ENCODE peak calls at places on chromosomes 2 and 18, in four cellular contexts. O is HL-60, M is body of pancreas, N is cardiac fibroblast. H is an unnamed sample.

GRCh38 chr2:172082105-172082943 is 3.0 kb upstream of the DLX1 start:
- DNase-seq in O (no peak), N (no peak), M (no peak), H (no peak)

GRCh38 chr2:47897191-47897955 is 8.9 kb downstream of the FBXO11 start:
- DNase-seq in N (no peak), O (no peak), M (no peak), H (no peak)

GRCh38 chr2:29726976-29727375 is 194.4 kb downstream of the ALK start:
- DNase-seq in O (no peak), N (no peak), M (no peak), H (no peak)

GRCh38 chr2:205720451-205720902 is 38.2 kb downstream of the NRP2 start:
- DNase-seq in N (no peak), M (no peak), O (no peak), H (no peak)

GRCh38 chr2:25309402-25309801 is 32.3 kb downstream of the DNMT3A start:
- DNase-seq in M (peak), N (peak), O (no peak), H (no peak)

GRCh38 chr2:74935883-74936483 is 22.5 kb upstream of the POLE4 start:
- DNase-seq in O (no peak), N (no peak), M (no peak), H (no peak)

GRCh38 chr2:151999058-151999457 is 99.8 kb downstream of the CACNB4 start:
- DNase-seq in N (peak), O (peak), M (peak), H (no peak)

GRCh38 chr2:37588316-37588777 is 83.1 kb downstream of the CDC42EP3 start:
- DNase-seq in O (no peak), M (peak), N (no peak), H (no peak)

GRCh38 chr2:203070615-203071547 is 56.2 kb downstream of the NBEAL1 start:
- DNase-seq in O (no peak), M (no peak), N (no peak), H (no peak)

GRCh38 chr2:207473203-207473865 is 56.4 kb upstream of the CREB1 start:
- DNase-seq in O (no peak), M (peak), N (peak), H (peak)

GRCh38 chr2:51424418-51424817 is 392.5 kb upstream of the NRXN1 start:
- DNase-seq in O (no peak), N (peak), M (no peak), H (no peak)

GRCh38 chr18:62617793-62618591 is 95.2 kb downstream of the ZCCHC2 start:
- DNase-seq in N (no peak), M (no peak), O (no peak), H (no peak)

GRCh38 chr2:237501892-237502513 is 15.0 kb downstream of the MLPH start:
- DNase-seq in O (no peak), N (peak), M (no peak), H (no peak)

GRCh38 chr2:100891911-100892642 is 72.1 kb downstream of the NPAS2 start:
- DNase-seq in O (no peak), N (peak), M (no peak), H (peak)

GRCh38 chr2:215356948-215357461 is 45.1 kb downstream of the ATIC start:
- DNase-seq in M (no peak), O (no peak), N (peak), H (no peak)

GRCh38 chr2:71842744-71843143 is 304.9 kb downstream of the CYP26B1 start:
- DNase-seq in M (no peak), O (no peak), N (no peak), H (no peak)

GRCh38 chr2:241132549-241133435 is 16.5 kb downstream of the PASK start:
- DNase-seq in O (no peak), M (no peak), N (no peak), H (no peak)

GRCh38 chr2:128412181-128412871 is 93.7 kb upstream of the HS6ST1 start:
- DNase-seq in N (no peak), M (no peak), O (no peak), H (no peak)

GRCh38 chr2:34096552-34097171 is 497.6 kb upstream of the FAM98A start:
- DNase-seq in O (no peak), M (peak), N (peak), H (peak)

GRCh38 chr18:32870611-32871010 is 97.8 kb upstream of the KLHL14 start:
- DNase-seq in M (no peak), N (no peak), O (no peak), H (no peak)

GRCh38 chr2:182245963-182246362 is 180.9 kb downstream of the PDE1A start:
- DNase-seq in N (no peak), O (no peak), M (no peak), H (no peak)

DNA sequence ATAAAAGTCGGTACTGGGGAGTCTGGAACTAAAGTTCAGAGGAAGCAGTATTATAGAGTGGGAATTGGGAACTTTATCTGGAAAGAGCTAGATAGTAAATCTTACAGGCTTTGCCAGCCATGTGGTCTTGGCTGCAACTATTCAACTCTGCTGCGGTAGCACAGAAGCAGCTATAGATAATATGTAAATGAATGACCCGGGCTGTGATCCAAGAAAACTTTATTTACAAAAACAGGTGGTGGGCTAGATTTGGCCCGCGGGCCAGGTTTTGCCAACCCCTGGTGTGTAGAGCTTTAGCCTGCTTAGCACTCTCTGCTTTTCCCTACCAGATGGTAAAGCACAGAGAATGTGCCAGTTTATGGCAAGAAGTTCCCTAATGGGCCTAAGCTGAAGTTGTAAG is 70.8 kb downstream of the TNP1 start:
- DNase-seq in O (no peak), N (no peak), M (no peak), H (no peak)
- H3K4me3 ChIP-seq in O (no peak), N (no peak), M (no peak), H (no peak)

DNA sequence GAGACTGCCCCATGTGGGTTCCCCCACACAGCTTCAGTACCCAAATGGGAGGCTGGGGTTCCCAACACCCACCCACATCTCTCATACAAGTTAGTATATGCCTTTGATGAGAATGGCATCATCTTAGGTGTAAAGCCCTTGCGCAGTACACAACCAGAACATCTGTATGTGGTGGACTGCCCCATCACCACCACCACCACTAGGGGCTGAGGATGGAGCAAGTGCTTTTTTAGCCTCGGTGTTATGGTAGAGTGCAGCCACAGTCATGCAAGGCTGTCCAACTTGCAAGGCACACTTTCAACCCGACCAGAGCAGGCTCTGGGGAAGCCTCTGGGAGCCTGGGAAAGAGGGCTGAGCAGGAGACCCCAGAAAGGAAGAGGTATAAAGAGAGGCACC is 241.2 kb downstream of the TFCP2L1 start:
- DNase-seq in N (no peak), M (no peak), O (no peak), H (no peak)
- TF ChIP-seq CTCF in N (no peak), M (no peak), O (no peak), H (no peak)

GRCh38 chr2:118223487-118224136 is 135.3 kb downstream of the INSIG2 start:
- DNase-seq in N (no peak), O (no peak), M (no peak), H (no peak)
- H3K4me3 ChIP-seq in N (peak), O (peak), M (peak), H (peak)

GRCh38 chr18:59715966-59716369 is 18.7 kb upstream of the CCBE1 start:
- DNase-seq in O (no peak), N (peak), M (no peak), H (peak)
- TF ChIP-seq CTCF in O (no peak), N (peak), M (no peak), H (peak)

GRCh38 chr2:95057535-95058453 is 32.3 kb downstream of the MAL start:
- DNase-seq in N (no peak), M (no peak), O (no peak), H (no peak)
- H3K4me3 ChIP-seq in N (no peak), M (no peak), O (no peak), H (no peak)

DNA sequence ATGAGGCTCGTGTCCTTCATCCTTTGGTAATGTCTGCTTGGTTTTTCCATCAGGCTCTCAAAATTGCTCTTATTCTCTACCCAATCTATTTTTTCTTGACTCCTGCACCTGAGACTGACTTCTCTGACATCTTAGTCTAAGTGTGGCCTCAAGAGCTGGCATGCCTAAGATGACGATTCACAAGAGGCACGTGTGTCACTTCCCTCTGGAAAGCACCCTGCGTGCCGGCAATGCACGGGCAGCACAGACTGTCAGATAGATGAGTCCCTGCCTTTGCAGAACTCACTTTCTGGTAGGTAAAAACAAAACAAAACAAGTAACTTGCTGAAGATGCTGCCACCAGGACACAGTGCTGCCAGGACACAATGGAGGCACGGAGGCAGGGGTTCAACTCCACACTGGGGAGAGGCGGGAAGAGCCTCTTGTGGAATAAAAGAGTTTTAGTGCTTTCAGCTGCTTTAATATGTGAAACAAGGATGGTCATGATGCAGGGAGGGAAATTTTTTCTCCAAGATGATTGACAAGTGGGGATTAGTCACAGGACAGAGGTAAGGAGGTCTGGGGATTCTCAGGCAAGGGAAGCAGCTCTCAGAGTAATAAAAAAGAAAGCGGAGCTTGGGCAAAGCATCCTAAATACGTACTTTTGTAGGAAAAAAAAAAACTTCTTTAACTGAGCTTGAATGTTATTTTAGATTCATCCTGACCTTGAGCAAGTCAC is 27.3 kb downstream of the CYB5A start:
- DNase-seq in O (no peak), N (no peak), M (no peak), H (no peak)
- TF ChIP-seq CTCF in O (no peak), N (no peak), M (no peak), H (no peak)

GRCh38 chr2:70188460-70188859 is 2.4 kb downstream of the C2orf42 start:
- DNase-seq in M (no peak), N (no peak), O (no peak), H (no peak)

GRCh38 chr2:70190413-70191243 is at the start of gene C2orf42:
- DNase-seq in O (peak), M (peak), N (peak), H (peak)

GRCh38 chr2:70192516-70192915 is 1.7 kb upstream of the C2orf42 start:
- DNase-seq in O (no peak), N (no peak), M (no peak), H (no peak)

GRCh38 chr2:70190086-70190412 is 770 bp downstream of the C2orf42 start:
- DNase-seq in N (no peak), M (no peak), O (no peak), H (peak)

GRCh38 chr2:70191244-70191735 is 471 bp upstream of the C2orf42 start:
- DNase-seq in M (no peak), O (no peak), N (no peak), H (no peak)
- H3K4me3 ChIP-seq in M (no peak), O (peak), N (peak), H (peak)

GRCh38 chr2:54114936-54115283 is 505 bp upstream of the ACYP2 start:
- DNase-seq in O (no peak), N (no peak), M (no peak), H (no peak)

GRCh38 chr2:54109848-54110247 is 5.6 kb upstream of the ACYP2 start:
- DNase-seq in N (no peak), M (no peak), O (no peak), H (no peak)

GRCh38 chr2:54120950-54121349 is 5.5 kb downstream of the ACYP2 start:
- DNase-seq in M (no peak), N (no peak), O (no peak), H (no peak)

DNA sequence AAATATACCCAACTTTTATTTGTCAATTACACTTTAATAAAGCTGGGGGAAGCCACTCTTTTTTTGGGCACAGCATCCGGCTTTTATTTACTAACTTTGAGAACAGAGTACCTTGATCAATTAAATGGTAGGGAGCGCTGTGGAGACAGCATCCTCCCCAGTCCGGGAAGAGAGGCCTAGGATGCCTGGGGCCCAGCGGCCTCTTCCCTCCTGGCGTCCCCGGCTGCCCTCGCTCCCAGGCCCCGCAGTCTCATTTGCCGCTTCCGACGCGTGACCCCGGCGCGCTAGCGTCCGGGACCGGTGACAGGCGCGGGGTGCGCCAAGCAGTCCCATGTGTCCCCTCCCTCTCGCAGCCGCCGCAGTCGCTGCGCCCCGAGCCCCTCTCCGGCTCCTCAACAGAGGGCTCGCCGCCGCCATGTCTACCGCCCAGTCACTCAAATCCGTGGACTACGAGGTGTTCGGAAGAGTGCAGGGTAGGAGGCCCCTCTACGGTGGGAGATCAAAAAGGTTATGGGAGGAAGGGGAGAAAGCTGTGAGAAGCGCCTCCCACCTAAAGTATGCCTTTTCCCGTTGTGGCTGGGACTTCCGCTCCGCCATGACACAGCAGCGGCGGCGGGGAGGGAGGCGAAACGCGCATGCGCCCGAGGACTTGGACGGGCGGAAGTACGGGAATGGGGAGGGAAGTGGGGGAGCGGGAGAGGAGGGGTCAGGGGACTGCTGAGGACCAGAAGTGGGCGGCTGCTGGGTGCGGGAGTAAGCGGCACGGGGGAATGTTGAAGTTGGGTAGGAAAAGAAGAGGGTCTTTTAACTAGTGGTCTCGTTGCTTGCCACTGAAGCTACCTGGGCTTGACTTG is at the start of gene ACYP2:
- DNase-seq in N (peak), O (peak), M (peak), H (peak)
- TF ChIP-seq CTCF in N (peak), O (no peak), M (no peak), H (peak)